ENCODE peak calls at places on chromosomes 2 and 18, in six cellular contexts. E, R, Q, J, M and S are unnamed samples.

GRCh38 chr2:184906709-184907108 is 308.4 kb downstream of the ZNF804A start:
- DNase-seq in E (no peak), M (no peak), R (no peak), J (no peak), Q (no peak), S (no peak)

GRCh38 chr2:102235491-102235890 is 48.7 kb downstream of the IL1RL2 start:
- DNase-seq in E (no peak), M (no peak), Q (no peak), R (no peak), J (no peak), S (no peak)

GRCh38 chr18:3616744-3617143 is 166.8 kb downstream of the TGIF1 start:
- DNase-seq in E (no peak), J (no peak), M (no peak), R (no peak), Q (no peak), S (no peak)

GRCh38 chr2:181673178-181673577 is 7.1 kb downstream of the NEUROD1 start:
- DNase-seq in M (no peak), E (no peak), R (no peak), Q (no peak), J (no peak), S (no peak)

GRCh38 chr2:54560146-54560881 is 104.2 kb downstream of the SPTBN1 start:
- DNase-seq in M (no peak), Q (no peak), E (peak), R (no peak), J (peak), S (peak)

GRCh38 chr2:14261771-14262170 is 370.7 kb upstream of the LRATD1 start:
- DNase-seq in E (no peak), M (no peak), R (no peak), Q (no peak), J (no peak), S (no peak)

GRCh38 chr2:173214213-173214612 is 138.6 kb downstream of the MAP3K20 start:
- DNase-seq in Q (no peak), R (no peak), E (no peak), M (no peak), J (no peak), S (no peak)

GRCh38 chr18:49611316-49611715 is 49.5 kb downstream of the LIPG start:
- DNase-seq in Q (no peak), J (no peak), E (no peak), R (no peak), M (no peak), S (no peak)

GRCh38 chr2:200797242-200797770 is 14.4 kb upstream of the BZW1 start:
- DNase-seq in J (no peak), E (peak), Q (peak), M (no peak), R (no peak), S (no peak)

GRCh38 chr18:13298262-13298661 is 79.7 kb downstream of the LDLRAD4 start:
- DNase-seq in Q (no peak), R (no peak), M (no peak), E (no peak), J (no peak), S (no peak)

GRCh38 chr2:207143474-207144190 is 22.1 kb downstream of the KLF7 start:
- DNase-seq in R (no peak), M (no peak), J (peak), E (peak), Q (no peak), S (no peak)

GRCh38 chr18:10490401-10491289 is 35.2 kb upstream of the NAPG start:
- DNase-seq in Q (peak), E (peak), R (peak), M (no peak), J (peak), S (no peak)

GRCh38 chr2:197915548-197916265 is 111.3 kb downstream of the PLCL1 start:
- DNase-seq in R (no peak), Q (no peak), E (no peak), J (no peak), M (no peak), S (no peak)

GRCh38 chr18:5097116-5097703 is 99.8 kb downstream of the AKAIN1 start:
- DNase-seq in E (no peak), M (no peak), J (no peak), Q (no peak), R (no peak), S (no peak)

GRCh38 chr2:69720922-69721491 is 20.9 kb upstream of the ANXA4 start:
- DNase-seq in M (no peak), E (no peak), Q (no peak), J (no peak), R (no peak), S (no peak)

GRCh38 chr18:67359868-67360838 is 156.4 kb downstream of the DSEL start:
- DNase-seq in M (peak), E (peak), J (no peak), Q (peak), R (no peak), S (peak)

GRCh38 chr2:72915076-72915906 is 2.0 kb upstream of the EMX1 start:
- DNase-seq in M (no peak), J (no peak), R (no peak), E (no peak), Q (no peak), S (no peak)

GRCh38 chr18:47163241-47163640 is 12.9 kb downstream of the IER3IP1 start:
- DNase-seq in Q (no peak), M (no peak), E (no peak), J (no peak), R (no peak), S (no peak)

GRCh38 chr18:14053661-14054060 is 78.6 kb downstream of the ZNF519 start:
- DNase-seq in J (no peak), E (no peak), Q (no peak), R (no peak), M (no peak), S (no peak)

GRCh38 chr2:223585691-223586090 is 16.5 kb downstream of the SCG2 start:
- DNase-seq in J (no peak), R (no peak), E (no peak), Q (no peak), M (no peak), S (no peak)

GRCh38 chr2:216590780-216591179 is 42.4 kb upstream of the IGFBP2 start:
- DNase-seq in M (no peak), Q (no peak), J (no peak), E (peak), R (no peak), S (no peak)

GRCh38 chr2:28152585-28153284 is 239.9 kb upstream of the FOSL2 start:
- DNase-seq in M (no peak), Q (no peak), E (no peak), J (no peak), R (no peak), S (no peak)

GRCh38 chr2:117557626-117558025 is 256.9 kb upstream of the DDX18 start:
- DNase-seq in J (no peak), Q (no peak), R (no peak), E (no peak), M (no peak), S (no peak)

GRCh38 chr2:131039908-131040660 is 53.2 kb downstream of the FAM168B start:
- DNase-seq in M (no peak), E (no peak), Q (no peak), J (no peak), R (no peak), S (no peak)

GRCh38 chr2:47070155-47070919 is 84.8 kb downstream of the STPG4 start:
- DNase-seq in J (no peak), E (no peak), Q (no peak), M (peak), R (no peak), S (no peak)

GRCh38 chr2:188512456-188512855 is 220.8 kb downstream of the GULP1 start:
- DNase-seq in Q (peak), M (no peak), J (no peak), R (no peak), E (no peak), S (no peak)

GRCh38 chr2:48397846-48398245 is 132.1 kb upstream of the STON1 start:
- DNase-seq in Q (no peak), R (no peak), J (no peak), E (no peak), M (no peak), S (no peak)

GRCh38 chr2:10289352-10289751 is 13.4 kb upstream of the HPCAL1 start:
- DNase-seq in R (no peak), J (no peak), Q (no peak), M (no peak), E (no peak), S (no peak)

GRCh38 chr2:217142649-217143266 is 282.9 kb upstream of the TNP1 start:
- DNase-seq in R (no peak), Q (no peak), E (no peak), J (no peak), M (no peak), S (no peak)

GRCh38 chr2:126650994-126651393 is 5.0 kb upstream of the GYPC start:
- DNase-seq in Q (no peak), R (no peak), E (no peak), J (no peak), M (no peak), S (no peak)

GRCh38 chr2:221104391-221104811 is 467.7 kb downstream of the EPHA4 start:
- DNase-seq in E (peak), Q (no peak), M (no peak), J (no peak), R (no peak), S (no peak)

GRCh38 chr2:13616656-13617055 is 899.9 kb downstream of the TRIB2 start:
- DNase-seq in Q (no peak), R (no peak), J (no peak), M (no peak), E (no peak), S (no peak)

GRCh38 chr2:943821-944220 is 6.8 kb upstream of the SNTG2 start:
- DNase-seq in M (no peak), R (no peak), Q (no peak), E (no peak), J (no peak), S (no peak)

GRCh38 chr2:64605991-64606494 is 47.7 kb downstream of the SERTAD2 start:
- DNase-seq in J (no peak), Q (no peak), E (no peak), M (no peak), R (no peak), S (no peak)

GRCh38 chr2:54572262-54572635 is 116.1 kb downstream of the SPTBN1 start:
- DNase-seq in Q (peak), J (no peak), M (no peak), E (peak), R (no peak), S (peak)

GRCh38 chr18:36009214-36009613 is 36.7 kb downstream of the RMP24 start:
- DNase-seq in R (no peak), E (no peak), M (no peak), J (no peak), Q (no peak), S (no peak)